ENCODE peak calls at places on chromosomes 5 and 9, in seven cellular contexts. One of them, this sample, is unnamed.

GRCh38 chr9:84846501-84847323 is 177.2 kb downstream of the NTRK2 start:
- DNase-seq in CD4-positive, alpha-beta memory T cell: no peak
- DNase-seq in hippocampal formation: peak
- DNase-seq in GM10248: no peak
- DNase-seq in smooth muscle cell of the brain vasculature: no peak
- DNase-seq in NCI-H2029: no peak
- DNase-seq in stimulated activated CD4-positive, alpha-beta T cell treated with anti-CD3 and anti-CD28 coated beads, Interleukin-1b, Interleukin-23, amount 100 ng/mL, for 24 hours: no peak
- DNase-seq in this sample: no peak

GRCh38 chr9:88322906-88323566 is 65.2 kb upstream of the SPIN1 start:
- DNase-seq in CD4-positive, alpha-beta memory T cell: peak
- DNase-seq in hippocampal formation: no peak
- DNase-seq in GM10248: no peak
- DNase-seq in smooth muscle cell of the brain vasculature: no peak
- DNase-seq in NCI-H2029: no peak
- DNase-seq in stimulated activated CD4-positive, alpha-beta T cell treated with anti-CD3 and anti-CD28 coated beads, Interleukin-1b, Interleukin-23, amount 100 ng/mL, for 24 hours: no peak
- DNase-seq in this sample: no peak

GRCh38 chr9:109914280-109915027 is 134.5 kb downstream of the PALM2AKAP2 start:
- DNase-seq in CD4-positive, alpha-beta memory T cell: no peak
- DNase-seq in hippocampal formation: no peak
- DNase-seq in GM10248: peak
- DNase-seq in smooth muscle cell of the brain vasculature: no peak
- DNase-seq in NCI-H2029: no peak
- DNase-seq in stimulated activated CD4-positive, alpha-beta T cell treated with anti-CD3 and anti-CD28 coated beads, Interleukin-1b, Interleukin-23, amount 100 ng/mL, for 24 hours: no peak
- DNase-seq in this sample: no peak

GRCh38 chr9:104227108-104227507 is 133.0 kb downstream of the SMC2 start:
- DNase-seq in CD4-positive, alpha-beta memory T cell: no peak
- DNase-seq in hippocampal formation: no peak
- DNase-seq in GM10248: no peak
- DNase-seq in smooth muscle cell of the brain vasculature: no peak
- DNase-seq in NCI-H2029: no peak
- DNase-seq in stimulated activated CD4-positive, alpha-beta T cell treated with anti-CD3 and anti-CD28 coated beads, Interleukin-1b, Interleukin-23, amount 100 ng/mL, for 24 hours: no peak
- DNase-seq in this sample: no peak

GRCh38 chr5:159682623-159683022 is 233.7 kb upstream of the ADRA1B start:
- DNase-seq in CD4-positive, alpha-beta memory T cell: no peak
- DNase-seq in hippocampal formation: no peak
- DNase-seq in GM10248: no peak
- DNase-seq in smooth muscle cell of the brain vasculature: no peak
- DNase-seq in NCI-H2029: no peak
- DNase-seq in stimulated activated CD4-positive, alpha-beta T cell treated with anti-CD3 and anti-CD28 coated beads, Interleukin-1b, Interleukin-23, amount 100 ng/mL, for 24 hours: no peak
- DNase-seq in this sample: no peak

GRCh38 chr9:125884196-125884595 is 137.0 kb downstream of the PBX3 start:
- DNase-seq in CD4-positive, alpha-beta memory T cell: no peak
- DNase-seq in hippocampal formation: no peak
- DNase-seq in GM10248: no peak
- DNase-seq in smooth muscle cell of the brain vasculature: no peak
- DNase-seq in NCI-H2029: no peak
- DNase-seq in stimulated activated CD4-positive, alpha-beta T cell treated with anti-CD3 and anti-CD28 coated beads, Interleukin-1b, Interleukin-23, amount 100 ng/mL, for 24 hours: no peak
- DNase-seq in this sample: no peak

GRCh38 chr9:121453232-121453892 is 46.3 kb downstream of the GGTA1 start:
- DNase-seq in CD4-positive, alpha-beta memory T cell: no peak
- DNase-seq in hippocampal formation: no peak
- DNase-seq in GM10248: no peak
- DNase-seq in smooth muscle cell of the brain vasculature: no peak
- DNase-seq in NCI-H2029: no peak
- DNase-seq in stimulated activated CD4-positive, alpha-beta T cell treated with anti-CD3 and anti-CD28 coated beads, Interleukin-1b, Interleukin-23, amount 100 ng/mL, for 24 hours: no peak
- DNase-seq in this sample: no peak

GRCh38 chr5:84272776-84273516 is 111.7 kb downstream of the EDIL3 start:
- DNase-seq in CD4-positive, alpha-beta memory T cell: no peak
- DNase-seq in hippocampal formation: no peak
- DNase-seq in GM10248: no peak
- DNase-seq in smooth muscle cell of the brain vasculature: no peak
- DNase-seq in NCI-H2029: no peak
- DNase-seq in stimulated activated CD4-positive, alpha-beta T cell treated with anti-CD3 and anti-CD28 coated beads, Interleukin-1b, Interleukin-23, amount 100 ng/mL, for 24 hours: no peak
- DNase-seq in this sample: no peak

GRCh38 chr5:167582263-167582662 is 709.2 kb upstream of the WWC1 start:
- DNase-seq in CD4-positive, alpha-beta memory T cell: no peak
- DNase-seq in hippocampal formation: no peak
- DNase-seq in GM10248: no peak
- DNase-seq in smooth muscle cell of the brain vasculature: no peak
- DNase-seq in NCI-H2029: no peak
- DNase-seq in stimulated activated CD4-positive, alpha-beta T cell treated with anti-CD3 and anti-CD28 coated beads, Interleukin-1b, Interleukin-23, amount 100 ng/mL, for 24 hours: no peak
- DNase-seq in this sample: no peak

GRCh38 chr5:135365281-135365680 is 33.8 kb downstream of the MACROH2A1 start:
- DNase-seq in CD4-positive, alpha-beta memory T cell: no peak
- DNase-seq in hippocampal formation: no peak
- DNase-seq in GM10248: no peak
- DNase-seq in smooth muscle cell of the brain vasculature: no peak
- DNase-seq in NCI-H2029: no peak
- DNase-seq in stimulated activated CD4-positive, alpha-beta T cell treated with anti-CD3 and anti-CD28 coated beads, Interleukin-1b, Interleukin-23, amount 100 ng/mL, for 24 hours: no peak
- DNase-seq in this sample: no peak

GRCh38 chr5:103929310-103930003 is 366.9 kb upstream of the NUDT12 start:
- DNase-seq in CD4-positive, alpha-beta memory T cell: no peak
- DNase-seq in hippocampal formation: no peak
- DNase-seq in GM10248: no peak
- DNase-seq in smooth muscle cell of the brain vasculature: no peak
- DNase-seq in NCI-H2029: no peak
- DNase-seq in stimulated activated CD4-positive, alpha-beta T cell treated with anti-CD3 and anti-CD28 coated beads, Interleukin-1b, Interleukin-23, amount 100 ng/mL, for 24 hours: no peak
- DNase-seq in this sample: no peak

GRCh38 chr9:133135193-133135745 is 14.2 kb upstream of the RALGDS start:
- DNase-seq in CD4-positive, alpha-beta memory T cell: no peak
- DNase-seq in hippocampal formation: peak
- DNase-seq in GM10248: no peak
- DNase-seq in smooth muscle cell of the brain vasculature: no peak
- DNase-seq in NCI-H2029: peak
- DNase-seq in stimulated activated CD4-positive, alpha-beta T cell treated with anti-CD3 and anti-CD28 coated beads, Interleukin-1b, Interleukin-23, amount 100 ng/mL, for 24 hours: no peak
- DNase-seq in this sample: no peak

GRCh38 chr5:133602829-133603380 is 9.4 kb downstream of the FSTL4 start:
- DNase-seq in CD4-positive, alpha-beta memory T cell: no peak
- DNase-seq in hippocampal formation: no peak
- DNase-seq in GM10248: no peak
- DNase-seq in smooth muscle cell of the brain vasculature: no peak
- DNase-seq in NCI-H2029: no peak
- DNase-seq in stimulated activated CD4-positive, alpha-beta T cell treated with anti-CD3 and anti-CD28 coated beads, Interleukin-1b, Interleukin-23, amount 100 ng/mL, for 24 hours: no peak
- DNase-seq in this sample: no peak

GRCh38 chr9:117250610-117251215 is 164.1 kb downstream of the ASTN2 start:
- DNase-seq in CD4-positive, alpha-beta memory T cell: no peak
- DNase-seq in hippocampal formation: no peak
- DNase-seq in GM10248: no peak
- DNase-seq in smooth muscle cell of the brain vasculature: no peak
- DNase-seq in NCI-H2029: no peak
- DNase-seq in stimulated activated CD4-positive, alpha-beta T cell treated with anti-CD3 and anti-CD28 coated beads, Interleukin-1b, Interleukin-23, amount 100 ng/mL, for 24 hours: no peak
- DNase-seq in this sample: no peak

GRCh38 chr9:136451221-136451877 is 11.7 kb upstream of the INPP5E start:
- DNase-seq in CD4-positive, alpha-beta memory T cell: no peak
- DNase-seq in hippocampal formation: no peak
- DNase-seq in GM10248: no peak
- DNase-seq in smooth muscle cell of the brain vasculature: no peak
- DNase-seq in NCI-H2029: no peak
- DNase-seq in stimulated activated CD4-positive, alpha-beta T cell treated with anti-CD3 and anti-CD28 coated beads, Interleukin-1b, Interleukin-23, amount 100 ng/mL, for 24 hours: no peak
- DNase-seq in this sample: no peak

GRCh38 chr5:73344835-73345234 is 103.7 kb downstream of the FOXD1 start:
- DNase-seq in CD4-positive, alpha-beta memory T cell: no peak
- DNase-seq in hippocampal formation: no peak
- DNase-seq in GM10248: no peak
- DNase-seq in smooth muscle cell of the brain vasculature: no peak
- DNase-seq in NCI-H2029: no peak
- DNase-seq in stimulated activated CD4-positive, alpha-beta T cell treated with anti-CD3 and anti-CD28 coated beads, Interleukin-1b, Interleukin-23, amount 100 ng/mL, for 24 hours: no peak
- DNase-seq in this sample: no peak

GRCh38 chr5:149235841-149236240 is 35.8 kb upstream of the AFAP1L1 start:
- DNase-seq in CD4-positive, alpha-beta memory T cell: no peak
- DNase-seq in hippocampal formation: peak
- DNase-seq in GM10248: no peak
- DNase-seq in smooth muscle cell of the brain vasculature: no peak
- DNase-seq in NCI-H2029: no peak
- DNase-seq in stimulated activated CD4-positive, alpha-beta T cell treated with anti-CD3 and anti-CD28 coated beads, Interleukin-1b, Interleukin-23, amount 100 ng/mL, for 24 hours: no peak
- DNase-seq in this sample: no peak

GRCh38 chr5:178218237-178218636 is 13.9 kb downstream of the HNRNPAB start:
- DNase-seq in CD4-positive, alpha-beta memory T cell: no peak
- DNase-seq in hippocampal formation: no peak
- DNase-seq in GM10248: no peak
- DNase-seq in smooth muscle cell of the brain vasculature: no peak
- DNase-seq in NCI-H2029: no peak
- DNase-seq in stimulated activated CD4-positive, alpha-beta T cell treated with anti-CD3 and anti-CD28 coated beads, Interleukin-1b, Interleukin-23, amount 100 ng/mL, for 24 hours: no peak
- DNase-seq in this sample: no peak

GRCh38 chr5:178429541-178430186 is 160.5 kb downstream of the COL23A1 start:
- DNase-seq in CD4-positive, alpha-beta memory T cell: no peak
- DNase-seq in hippocampal formation: no peak
- DNase-seq in GM10248: no peak
- DNase-seq in smooth muscle cell of the brain vasculature: no peak
- DNase-seq in NCI-H2029: no peak
- DNase-seq in stimulated activated CD4-positive, alpha-beta T cell treated with anti-CD3 and anti-CD28 coated beads, Interleukin-1b, Interleukin-23, amount 100 ng/mL, for 24 hours: no peak
- DNase-seq in this sample: no peak

GRCh38 chr9:119701651-119702050 is 332.4 kb upstream of the BRINP1 start:
- DNase-seq in CD4-positive, alpha-beta memory T cell: no peak
- DNase-seq in hippocampal formation: no peak
- DNase-seq in GM10248: no peak
- DNase-seq in smooth muscle cell of the brain vasculature: no peak
- DNase-seq in NCI-H2029: no peak
- DNase-seq in stimulated activated CD4-positive, alpha-beta T cell treated with anti-CD3 and anti-CD28 coated beads, Interleukin-1b, Interleukin-23, amount 100 ng/mL, for 24 hours: no peak
- DNase-seq in this sample: no peak

GRCh38 chr5:133232011-133232410 is 180.2 kb downstream of the HSPA4 start:
- DNase-seq in CD4-positive, alpha-beta memory T cell: no peak
- DNase-seq in hippocampal formation: no peak
- DNase-seq in GM10248: no peak
- DNase-seq in smooth muscle cell of the brain vasculature: no peak
- DNase-seq in NCI-H2029: no peak
- DNase-seq in stimulated activated CD4-positive, alpha-beta T cell treated with anti-CD3 and anti-CD28 coated beads, Interleukin-1b, Interleukin-23, amount 100 ng/mL, for 24 hours: no peak
- DNase-seq in this sample: no peak

GRCh38 chr9:97889941-97890557 is 32.3 kb downstream of the TRMO start:
- DNase-seq in CD4-positive, alpha-beta memory T cell: peak
- DNase-seq in hippocampal formation: no peak
- DNase-seq in GM10248: peak
- DNase-seq in smooth muscle cell of the brain vasculature: no peak
- DNase-seq in NCI-H2029: no peak
- DNase-seq in stimulated activated CD4-positive, alpha-beta T cell treated with anti-CD3 and anti-CD28 coated beads, Interleukin-1b, Interleukin-23, amount 100 ng/mL, for 24 hours: peak
- DNase-seq in this sample: no peak

GRCh38 chr5:120843390-120843980 is 379.4 kb downstream of the PRR16 start:
- DNase-seq in CD4-positive, alpha-beta memory T cell: no peak
- DNase-seq in hippocampal formation: no peak
- DNase-seq in GM10248: no peak
- DNase-seq in smooth muscle cell of the brain vasculature: no peak
- DNase-seq in NCI-H2029: no peak
- DNase-seq in stimulated activated CD4-positive, alpha-beta T cell treated with anti-CD3 and anti-CD28 coated beads, Interleukin-1b, Interleukin-23, amount 100 ng/mL, for 24 hours: no peak
- DNase-seq in this sample: no peak

GRCh38 chr9:81381694-81382093 is 307.7 kb downstream of the TLE1 start:
- DNase-seq in CD4-positive, alpha-beta memory T cell: no peak
- DNase-seq in hippocampal formation: no peak
- DNase-seq in GM10248: no peak
- DNase-seq in smooth muscle cell of the brain vasculature: no peak
- DNase-seq in NCI-H2029: no peak
- DNase-seq in stimulated activated CD4-positive, alpha-beta T cell treated with anti-CD3 and anti-CD28 coated beads, Interleukin-1b, Interleukin-23, amount 100 ng/mL, for 24 hours: no peak
- DNase-seq in this sample: no peak

GRCh38 chr5:80141147-80141671 is 106.1 kb downstream of the THBS4 start:
- DNase-seq in CD4-positive, alpha-beta memory T cell: no peak
- DNase-seq in hippocampal formation: peak
- DNase-seq in GM10248: no peak
- DNase-seq in smooth muscle cell of the brain vasculature: no peak
- DNase-seq in NCI-H2029: no peak
- DNase-seq in stimulated activated CD4-positive, alpha-beta T cell treated with anti-CD3 and anti-CD28 coated beads, Interleukin-1b, Interleukin-23, amount 100 ng/mL, for 24 hours: no peak
- DNase-seq in this sample: no peak

GRCh38 chr9:10045598-10045997 is 567.2 kb downstream of the PTPRD start:
- DNase-seq in CD4-positive, alpha-beta memory T cell: no peak
- DNase-seq in hippocampal formation: no peak
- DNase-seq in GM10248: no peak
- DNase-seq in smooth muscle cell of the brain vasculature: no peak
- DNase-seq in NCI-H2029: no peak
- DNase-seq in stimulated activated CD4-positive, alpha-beta T cell treated with anti-CD3 and anti-CD28 coated beads, Interleukin-1b, Interleukin-23, amount 100 ng/mL, for 24 hours: no peak
- DNase-seq in this sample: no peak

GRCh38 chr9:89954229-89954628 is 349.4 kb downstream of the GADD45G start:
- DNase-seq in CD4-positive, alpha-beta memory T cell: no peak
- DNase-seq in hippocampal formation: no peak
- DNase-seq in GM10248: no peak
- DNase-seq in smooth muscle cell of the brain vasculature: no peak
- DNase-seq in NCI-H2029: peak
- DNase-seq in stimulated activated CD4-positive, alpha-beta T cell treated with anti-CD3 and anti-CD28 coated beads, Interleukin-1b, Interleukin-23, amount 100 ng/mL, for 24 hours: no peak
- DNase-seq in this sample: peak

GRCh38 chr5:173538018-173538417 is 78.4 kb downstream of the BOD1 start:
- DNase-seq in CD4-positive, alpha-beta memory T cell: no peak
- DNase-seq in hippocampal formation: no peak
- DNase-seq in GM10248: no peak
- DNase-seq in smooth muscle cell of the brain vasculature: no peak
- DNase-seq in NCI-H2029: no peak
- DNase-seq in stimulated activated CD4-positive, alpha-beta T cell treated with anti-CD3 and anti-CD28 coated beads, Interleukin-1b, Interleukin-23, amount 100 ng/mL, for 24 hours: no peak
- DNase-seq in this sample: no peak

GRCh38 chr5:126920291-126920690 is 110.1 kb downstream of the MARCHF3 start:
- DNase-seq in CD4-positive, alpha-beta memory T cell: no peak
- DNase-seq in hippocampal formation: no peak
- DNase-seq in GM10248: no peak
- DNase-seq in smooth muscle cell of the brain vasculature: no peak
- DNase-seq in NCI-H2029: no peak
- DNase-seq in stimulated activated CD4-positive, alpha-beta T cell treated with anti-CD3 and anti-CD28 coated beads, Interleukin-1b, Interleukin-23, amount 100 ng/mL, for 24 hours: no peak
- DNase-seq in this sample: no peak

GRCh38 chr9:137294091-137294683 is 7.9 kb downstream of the NRARP start:
- DNase-seq in CD4-positive, alpha-beta memory T cell: no peak
- DNase-seq in hippocampal formation: no peak
- DNase-seq in GM10248: no peak
- DNase-seq in smooth muscle cell of the brain vasculature: no peak
- DNase-seq in NCI-H2029: peak
- DNase-seq in stimulated activated CD4-positive, alpha-beta T cell treated with anti-CD3 and anti-CD28 coated beads, Interleukin-1b, Interleukin-23, amount 100 ng/mL, for 24 hours: no peak
- DNase-seq in this sample: no peak

GRCh38 chr9:90815183-90815943 is 13.7 kb downstream of the SYK start:
- DNase-seq in CD4-positive, alpha-beta memory T cell: no peak
- DNase-seq in hippocampal formation: no peak
- DNase-seq in GM10248: no peak
- DNase-seq in smooth muscle cell of the brain vasculature: peak
- DNase-seq in NCI-H2029: peak
- DNase-seq in stimulated activated CD4-positive, alpha-beta T cell treated with anti-CD3 and anti-CD28 coated beads, Interleukin-1b, Interleukin-23, amount 100 ng/mL, for 24 hours: no peak
- DNase-seq in this sample: no peak

GRCh38 chr5:41738695-41739354 is 131.4 kb downstream of the OXCT1 start:
- DNase-seq in CD4-positive, alpha-beta memory T cell: no peak
- DNase-seq in hippocampal formation: no peak
- DNase-seq in GM10248: no peak
- DNase-seq in smooth muscle cell of the brain vasculature: no peak
- DNase-seq in NCI-H2029: no peak
- DNase-seq in stimulated activated CD4-positive, alpha-beta T cell treated with anti-CD3 and anti-CD28 coated beads, Interleukin-1b, Interleukin-23, amount 100 ng/mL, for 24 hours: no peak
- DNase-seq in this sample: no peak

GRCh38 chr9:14942037-14942436 is 31.8 kb upstream of the FREM1 start:
- DNase-seq in CD4-positive, alpha-beta memory T cell: no peak
- DNase-seq in hippocampal formation: no peak
- DNase-seq in GM10248: no peak
- DNase-seq in smooth muscle cell of the brain vasculature: no peak
- DNase-seq in NCI-H2029: no peak
- DNase-seq in stimulated activated CD4-positive, alpha-beta T cell treated with anti-CD3 and anti-CD28 coated beads, Interleukin-1b, Interleukin-23, amount 100 ng/mL, for 24 hours: no peak
- DNase-seq in this sample: no peak

GRCh38 chr9:110076894-110077725 is 130.8 kb downstream of the C9orf152 start:
- DNase-seq in CD4-positive, alpha-beta memory T cell: no peak
- DNase-seq in hippocampal formation: no peak
- DNase-seq in GM10248: no peak
- DNase-seq in smooth muscle cell of the brain vasculature: no peak
- DNase-seq in NCI-H2029: no peak
- DNase-seq in stimulated activated CD4-positive, alpha-beta T cell treated with anti-CD3 and anti-CD28 coated beads, Interleukin-1b, Interleukin-23, amount 100 ng/mL, for 24 hours: no peak
- DNase-seq in this sample: no peak

GRCh38 chr5:111997308-111998159 is 240.5 kb upstream of the NREP start:
- DNase-seq in CD4-positive, alpha-beta memory T cell: no peak
- DNase-seq in hippocampal formation: no peak
- DNase-seq in GM10248: no peak
- DNase-seq in smooth muscle cell of the brain vasculature: peak
- DNase-seq in NCI-H2029: no peak
- DNase-seq in stimulated activated CD4-positive, alpha-beta T cell treated with anti-CD3 and anti-CD28 coated beads, Interleukin-1b, Interleukin-23, amount 100 ng/mL, for 24 hours: no peak
- DNase-seq in this sample: no peak

GRCh38 chr9:91192379-91192775 is 169.3 kb downstream of the AUH start:
- DNase-seq in CD4-positive, alpha-beta memory T cell: no peak
- DNase-seq in hippocampal formation: no peak
- DNase-seq in GM10248: no peak
- DNase-seq in smooth muscle cell of the brain vasculature: no peak
- DNase-seq in NCI-H2029: no peak
- DNase-seq in stimulated activated CD4-positive, alpha-beta T cell treated with anti-CD3 and anti-CD28 coated beads, Interleukin-1b, Interleukin-23, amount 100 ng/mL, for 24 hours: no peak
- DNase-seq in this sample: no peak

GRCh38 chr5:159915913-159916840 is at the start of gene ADRA1B:
- DNase-seq in CD4-positive, alpha-beta memory T cell: peak
- DNase-seq in hippocampal formation: peak
- DNase-seq in GM10248: peak
- DNase-seq in smooth muscle cell of the brain vasculature: no peak
- DNase-seq in NCI-H2029: peak
- DNase-seq in stimulated activated CD4-positive, alpha-beta T cell treated with anti-CD3 and anti-CD28 coated beads, Interleukin-1b, Interleukin-23, amount 100 ng/mL, for 24 hours: peak
- DNase-seq in this sample: no peak

GRCh38 chr5:95923918-95924559 is 37.6 kb downstream of the ELL2 start:
- DNase-seq in CD4-positive, alpha-beta memory T cell: no peak
- DNase-seq in hippocampal formation: no peak
- DNase-seq in GM10248: peak
- DNase-seq in smooth muscle cell of the brain vasculature: no peak
- DNase-seq in NCI-H2029: no peak
- DNase-seq in stimulated activated CD4-positive, alpha-beta T cell treated with anti-CD3 and anti-CD28 coated beads, Interleukin-1b, Interleukin-23, amount 100 ng/mL, for 24 hours: no peak
- DNase-seq in this sample: no peak